ENCODE peak calls at places on chromosomes 12 and 14, in ten cellular contexts. G is mesenteric fat pad; X is stimulated activated naive CD8-positive, alpha-beta T cell treated with anti-CD3 and anti-CD28 coated beads, Interleukin-15, Interleukin-2, amounts not matched to agents 100 U/mL and 50 U/mL, for 24 hours; F is IMR-90; S is fibroblast of lung; I is H4; U is small intestine; Z is left ventricle myocardium superior; A is glomerular endothelial cell; D is gastrocnemius medialis. M is an unnamed sample.

GRCh38 chr12:85367886-85368385 is 87.9 kb downstream of the ALX1 start:
- DNase-seq in S (no peak), I (no peak), A (no peak), G (no peak), Z (no peak), F (no peak), D (no peak), X (no peak), U (no peak), M (no peak)

GRCh38 chr14:101810897-101811620 is 49.5 kb downstream of the PPP2R5C start:
- DNase-seq in S (peak), Z (no peak), F (peak), X (no peak), D (no peak), G (no peak), I (no peak), A (no peak), U (no peak), M (no peak)

GRCh38 chr12:76784600-76785051 is 20.7 kb downstream of the ZDHHC17 start:
- DNase-seq in F (peak), A (no peak), I (no peak), Z (no peak), G (no peak), D (no peak), U (no peak), S (peak), X (no peak), M (no peak)

GRCh38 chr14:104976198-104977007 is 1.8 kb downstream of the AHNAK2 start:
- DNase-seq in S (peak), G (peak), X (peak), Z (peak), D (peak), U (peak), I (peak), F (peak), A (no peak), M (peak)

GRCh38 chr14:105152794-105153241 is 15.8 kb downstream of the JAG2 start:
- DNase-seq in F (no peak), I (no peak), A (no peak), G (no peak), S (no peak), Z (peak), X (no peak), U (no peak), D (peak), M (peak)

GRCh38 chr12:132084681-132085635 is 59.2 kb downstream of the DDX51 start:
- DNase-seq in Z (peak), G (peak), U (peak), A (peak), D (peak), S (peak), I (peak), X (peak), F (peak), M (peak)

GRCh38 chr12:67414011-67414715 is 145.0 kb downstream of the CAND1 start:
- DNase-seq in F (no peak), X (no peak), G (no peak), I (no peak), U (no peak), S (no peak), D (no peak), A (no peak), Z (no peak), M (no peak)

GRCh38 chr14:68377459-68377858 is 415.4 kb downstream of the ZFP36L1 start:
- DNase-seq in I (no peak), U (peak), A (no peak), S (peak), F (peak), G (no peak), D (peak), X (no peak), Z (peak), M (no peak)

GRCh38 chr12:124609041-124609984 is 41.9 kb upstream of the NCOR2 start:
- DNase-seq in X (peak), A (no peak), D (peak), S (peak), F (peak), G (peak), U (peak), I (peak), Z (peak), M (peak)

GRCh38 chr12:75852956-75853355 is 178.6 kb downstream of the PHLDA1 start:
- DNase-seq in X (no peak), A (no peak), S (no peak), F (no peak), G (no peak), U (no peak), D (no peak), I (no peak), Z (no peak), M (no peak)

GRCh38 chr12:97465012-97465345 is 2.4 kb downstream of the RMST start:
- DNase-seq in Z (no peak), I (no peak), F (no peak), S (no peak), U (no peak), A (no peak), X (no peak), D (no peak), G (no peak), M (no peak)

GRCh38 chr12:13211859-13212664 is 15.5 kb downstream of the EMP1 start:
- DNase-seq in U (peak), F (peak), I (peak), Z (peak), G (no peak), D (no peak), A (no peak), S (peak), X (peak), M (peak)

GRCh38 chr12:105090361-105090760 is 6.1 kb upstream of the ALDH1L2 start:
- DNase-seq in G (no peak), F (no peak), U (no peak), I (no peak), A (no peak), X (no peak), S (no peak), Z (no peak), D (no peak), M (no peak)

M was measured in H7.